ENCODE peak calls at places on chromosomes 13 and 19, in eight cellular contexts. N is NCI-H1105; F is CD8-positive, alpha-beta memory T cell; K is HS-5; A is nephron progenitor cell; H is anterior cingulate cortex; Z is hepatocyte; I is SHP77. B is an unnamed sample.

GRCh38 chr13:27925220-27925991 is 5.6 kb downstream of the PDX1 start:
- DNase-seq in N (no peak), F (no peak), K (no peak), A (no peak), H (no peak), Z (no peak), I (no peak), B (no peak)

GRCh38 chr13:41533676-41534075 is 76.3 kb downstream of the RGCC start:
- DNase-seq in N (no peak), F (no peak), K (no peak), A (no peak), H (no peak), Z (no peak), I (no peak), B (no peak)

GRCh38 chr19:16756649-16757048 is 37.0 kb downstream of the NWD1 start:
- DNase-seq in N (no peak), F (no peak), K (no peak), A (no peak), H (no peak), Z (no peak), I (no peak), B (no peak)

GRCh38 chr19:46493236-46494114 is 2.2 kb downstream of the PNMA8B start:
- DNase-seq in N (no peak), F (peak; percentile 57), K (no peak), A (peak; percentile 67), H (no peak), Z (no peak), I (no peak), B (no peak)

GRCh38 chr19:35509018-35509652 is 4.3 kb downstream of the DMKN start:
- DNase-seq in N (peak; percentile 60), F (peak; percentile 60), K (no peak), A (peak; percentile 37), H (no peak), Z (peak; percentile 87), I (no peak), B (no peak)

GRCh38 chr13:113536461-113537110 is 46.1 kb upstream of the DCUN1D2 start:
- DNase-seq in N (no peak), F (peak; percentile 1), K (no peak), A (no peak), H (no peak), Z (no peak), I (no peak), B (no peak)

GRCh38 chr13:52428295-52428694 is 22.1 kb downstream of the VPS36 start:
- DNase-seq in N (no peak), F (no peak), K (no peak), A (no peak), H (no peak), Z (peak; percentile 35), I (no peak), B (no peak)

GRCh38 chr19:56712609-56713008 is 41.1 kb upstream of the ZNF835 start:
- DNase-seq in N (peak; percentile 53), F (no peak), K (no peak), A (no peak), H (peak; percentile 72), Z (no peak), I (no peak), B (no peak)

GRCh38 chr13:45781553-45782326 is 69.8 kb downstream of the SIAH3 start:
- DNase-seq in N (peak; percentile 85), F (no peak), K (no peak), A (no peak), H (no peak), Z (no peak), I (peak; percentile 56), B (no peak)

GRCh38 chr13:113855931-113856715 is 7.8 kb downstream of the GAS6 start:
- DNase-seq in N (no peak), F (no peak), K (no peak), A (no peak), H (no peak), Z (no peak), I (no peak), B (no peak)

GRCh38 chr19:4575978-4576933 is 16.8 kb upstream of the SEMA6B start:
- DNase-seq in N (no peak), F (peak; percentile 79), K (no peak), A (peak; percentile 86), H (no peak), Z (peak; percentile 63), I (peak; percentile 25), B (no peak)

GRCh38 chr19:17510220-17510993 is 1.0 kb upstream of the PGLS start:
- DNase-seq in N (no peak), F (no peak), K (no peak), A (no peak), H (no peak), Z (no peak), I (no peak), B (no peak)

GRCh38 chr19:49878744-49879070 is 1.2 kb downstream of the TBC1D17 start:
- DNase-seq in N (no peak), F (no peak), K (no peak), A (no peak), H (no peak), Z (no peak), I (no peak), B (no peak)

GRCh38 chr19:993361-993830 is 6.8 kb upstream of the GRIN3B start:
- DNase-seq in N (no peak), F (no peak), K (no peak), A (no peak), H (no peak), Z (no peak), I (no peak), B (no peak)

GRCh38 chr19:56079609-56080008 is 41.5 kb downstream of the ZNF787 start:
- DNase-seq in N (no peak), F (no peak), K (no peak), A (no peak), H (no peak), Z (no peak), I (no peak), B (no peak)

GRCh38 chr13:37899753-37900152 is 30.2 kb upstream of the TRPC4 start:
- DNase-seq in N (no peak), F (no peak), K (no peak), A (no peak), H (no peak), Z (peak; percentile 55), I (no peak), B (no peak)

GRCh38 chr19:7641288-7642276 is 4.7 kb downstream of the STXBP2 start:
- DNase-seq in N (no peak), F (peak; percentile 39), K (no peak), A (no peak), H (no peak), Z (no peak), I (no peak), B (no peak)

GRCh38 chr19:47228168-47228936 is 2.6 kb downstream of the BBC3 start:
- DNase-seq in N (no peak), F (peak; percentile 74), K (no peak), A (no peak), H (no peak), Z (peak; percentile 76), I (no peak), B (no peak)

GRCh38 chr13:51260154-51260553 is 38.0 kb downstream of the FAM124A start:
- DNase-seq in N (no peak), F (no peak), K (no peak), A (no peak), H (no peak), Z (no peak), I (no peak), B (no peak)

GRCh38 chr13:27080018-27080948 is 91.3 kb downstream of the USP12 start:
- DNase-seq in N (no peak), F (no peak), K (no peak), A (no peak), H (no peak), Z (no peak), I (no peak), B (no peak)

GRCh38 chr19:37074819-37075362 is 3.3 kb upstream of the ZNF420 start:
- DNase-seq in N (no peak), F (no peak), K (no peak), A (no peak), H (no peak), Z (no peak), I (no peak), B (no peak)

GRCh38 chr19:23762884-23763711 is 4.4 kb upstream of the ZNF681 start:
- DNase-seq in N (peak; percentile 78), F (peak; percentile 91), K (peak; percentile 13), A (peak; percentile 87), H (peak; percentile 65), Z (peak; percentile 92), I (no peak), B (no peak)

GRCh38 chr19:12833747-12834417 is 497 bp downstream of the RTBDN start:
- DNase-seq in N (peak; percentile 78), F (peak; percentile 60), K (no peak), A (peak; percentile 65), H (no peak), Z (peak; percentile 56), I (peak; percentile 43), B (no peak)

B was measured in HFF-Myc.